ENCODE peak calls at places on chromosomes 6 and 20, in four cellular contexts. Q, A, L and M are unnamed samples.

GRCh38 chr6:36544228-36544627 is 3.1 kb downstream of the STK38 start:
- DNase-seq in L (no peak), Q (no peak), A (no peak), M (no peak)

GRCh38 chr20:48544402-48545333 is 283.1 kb downstream of the PREX1 start:
- DNase-seq in L (no peak), A (no peak), Q (no peak), M (no peak)

GRCh38 chr6:107361568-107362270 is 97.6 kb downstream of the PDSS2 start:
- DNase-seq in L (no peak), A (peak; percentile 85), Q (no peak), M (no peak)

GRCh38 chr6:130865793-130866192 is 38.6 kb downstream of the SMLR1 start:
- DNase-seq in Q (no peak), A (no peak), L (no peak), M (no peak)

GRCh38 chr20:59992531-59992930 is 34.3 kb downstream of the CDH26 start:
- DNase-seq in L (no peak), Q (no peak), A (no peak), M (no peak)

GRCh38 chr6:56540950-56541600 is 101.6 kb downstream of the DST start:
- DNase-seq in A (peak; percentile 77), Q (no peak), L (peak; percentile 12), M (no peak)

GRCh38 chr20:11214281-11214680 is 540.5 kb upstream of the JAG1 start:
- DNase-seq in Q (no peak), L (no peak), A (no peak), M (no peak)

GRCh38 chr20:37670426-37670825 is 23.4 kb upstream of the CTNNBL1 start:
- DNase-seq in Q (no peak), L (no peak), A (no peak), M (no peak)

GRCh38 chr6:40807484-40807883 is 220.3 kb upstream of the LRFN2 start:
- DNase-seq in Q (no peak), A (no peak), L (no peak), M (no peak)

GRCh38 chr6:64000873-64001497 is 365.4 kb downstream of the PHF3 start:
- DNase-seq in A (no peak), Q (no peak), L (no peak), M (no peak)

GRCh38 chr6:132790450-132790849 is 8.0 kb downstream of the SLC18B1 start:
- DNase-seq in L (no peak), Q (no peak), A (no peak), M (no peak)

GRCh38 chr20:3922983-3923339 is 33.8 kb downstream of the PANK2 start:
- DNase-seq in Q (no peak), A (no peak), L (no peak), M (no peak)

GRCh38 chr6:138465007-138465645 is 34.2 kb downstream of the NHSL1 start:
- DNase-seq in Q (peak; percentile 70), L (no peak), A (peak; percentile 61), M (peak; percentile 84)

GRCh38 chr6:107665386-107665785 is 158.7 kb downstream of the SCML4 start:
- DNase-seq in L (no peak), A (no peak), Q (no peak), M (no peak)

GRCh38 chr6:155646443-155646842 is 190.8 kb upstream of the NOX3 start:
- DNase-seq in Q (no peak), L (no peak), A (no peak), M (no peak)

GRCh38 chr6:116456927-116457326 is 4.2 kb upstream of the CALHM6 start:
- DNase-seq in A (no peak), Q (no peak), L (no peak), M (no peak)

GRCh38 chr20:48360338-48360698 is 467.5 kb downstream of the PREX1 start:
- DNase-seq in A (no peak), Q (no peak), L (no peak), M (no peak)

GRCh38 chr6:25295651-25296050 is 16.5 kb downstream of the CARMIL1 start:
- DNase-seq in L (no peak), Q (no peak), A (no peak), M (no peak)

GRCh38 chr6:129059650-129060049 is 176.7 kb downstream of the LAMA2 start:
- DNase-seq in A (no peak), Q (no peak), L (no peak), M (no peak)

GRCh38 chr6:36979343-36979742 is 6.7 kb downstream of the MTCH1 start:
- DNase-seq in Q (no peak), A (no peak), L (peak; percentile 20), M (no peak)

GRCh38 chr6:4134841-4135664 is at the start of gene ECI2:
- DNase-seq in Q (no peak), A (peak; percentile 71), L (peak; percentile 69), M (no peak)

GRCh38 chr20:34099675-34100074 is 12.4 kb downstream of the EIF2S2 start:
- DNase-seq in A (no peak), Q (no peak), L (no peak), M (no peak)

GRCh38 chr20:18058661-18059467 is 1.1 kb upstream of the OVOL2 start:
- DNase-seq in Q (peak; percentile 16), L (no peak), A (no peak), M (no peak)

GRCh38 chr6:128208078-128208477 is 307.2 kb upstream of the THEMIS start:
- DNase-seq in A (peak; percentile 82), Q (no peak), L (no peak), M (no peak)

GRCh38 chr6:144653885-144654505 is 368.9 kb downstream of the UTRN start:
- DNase-seq in Q (no peak), L (no peak), A (peak; percentile 91), M (no peak)

GRCh38 chr6:12580296-12580695 is 136.3 kb upstream of the PHACTR1 start:
- DNase-seq in L (no peak), Q (no peak), A (no peak), M (no peak)

GRCh38 chr20:59692139-59692538 is 87.8 kb downstream of the PHACTR3 start:
- DNase-seq in Q (no peak), L (no peak), A (no peak), M (no peak)

GRCh38 chr6:159760602-159761057 is 1.2 kb upstream of the ACAT2 start:
- DNase-seq in L (no peak), A (peak; percentile 24), Q (no peak), M (no peak)

GRCh38 chr6:6287415-6287814 is 33.0 kb downstream of the F13A1 start:
- DNase-seq in L (no peak), A (no peak), Q (no peak), M (no peak)

GRCh38 chr6:130945401-130945919 is 117.6 kb downstream of the EPB41L2 start:
- DNase-seq in Q (no peak), A (peak; percentile 85), L (no peak), M (no peak)

GRCh38 chr6:154732538-154732823 is 735 bp upstream of the SCAF8 start:
- DNase-seq in L (no peak), A (no peak), Q (no peak), M (no peak)

GRCh38 chr20:5657190-5657872 is 92.9 kb upstream of the SHLD1 start:
- DNase-seq in L (no peak), Q (no peak), A (peak; percentile 70), M (peak; percentile 76)

GRCh38 chr6:158057213-158057987 is 75.7 kb downstream of the SYNJ2 start:
- DNase-seq in Q (peak; percentile 90), A (no peak), L (no peak), M (peak; percentile 84)
- TF ChIP-seq POLR2AphosphoS5 in Q (peak; percentile 51), A (no peak), L (no peak), M (peak; percentile 42)

GRCh38 chr6:168313371-168314028 is 6.1 kb downstream of the DACT2 start:
- DNase-seq in L (no peak), Q (no peak), A (peak; percentile 46), M (no peak)
- TF ChIP-seq TCF7L2 in L (no peak), Q (no peak), A (no peak), M (no peak)

GRCh38 chr6:44051516-44051915 is 75.7 kb downstream of the MRPL14 start:
- DNase-seq in A (no peak), Q (no peak), L (no peak), M (no peak)
- H3K27ac ChIP-seq in A (no peak overlapping the region), Q (no peak overlapping the region), L (no peak overlapping the region), M (no peak overlapping the region)

DNA sequence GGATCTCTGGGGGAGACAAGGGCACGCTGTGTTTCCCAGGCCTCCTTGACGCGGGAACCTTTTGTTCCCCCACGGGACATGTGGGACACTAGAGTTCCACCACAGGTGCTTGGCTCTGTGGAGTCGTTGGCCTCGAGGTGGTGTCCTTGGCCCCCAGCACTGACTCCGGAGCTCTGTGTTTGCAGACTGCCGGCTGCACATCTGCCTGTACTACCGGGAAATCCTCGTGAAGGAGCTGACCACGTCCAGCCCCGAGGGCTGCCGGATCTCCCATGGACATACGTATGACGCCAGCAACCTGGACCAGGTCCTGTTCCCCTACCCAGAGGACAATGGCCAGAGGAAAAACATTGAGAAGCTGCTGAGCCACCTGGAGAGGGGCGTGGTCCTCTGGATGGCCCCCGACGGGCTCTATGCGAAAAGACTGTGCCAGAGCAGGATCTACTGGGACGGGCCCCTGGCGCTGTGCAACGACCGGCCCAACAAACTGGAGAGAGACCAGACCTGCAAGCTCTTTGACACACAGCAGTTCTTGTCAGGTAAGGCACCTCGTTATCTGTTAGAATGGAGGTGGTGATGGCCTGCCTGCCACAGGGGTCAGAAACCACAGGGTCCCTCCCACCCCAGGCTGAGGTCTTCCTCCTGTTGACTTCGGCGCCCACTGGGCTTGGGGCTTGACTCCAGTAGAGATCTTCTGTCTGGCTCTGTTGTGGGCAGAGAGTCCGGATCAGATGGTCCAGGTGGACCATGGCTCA is 9.9 kb downstream of the IRF4 start:
- DNase-seq in L (no peak), A (no peak), Q (no peak), M (no peak)
- TF ChIP-seq POLR2AphosphoS5 in L (no peak), A (no peak), Q (no peak), M (no peak)